ENCODE peak calls at places on chromosomes 13 and 19, in seven cellular contexts. E is breast epithelium, M is mucosa of descending colon, C is neural progenitor cell, A is body of pancreas, Z is neural crest cell, L is NB4. T is an unnamed sample.

GRCh38 chr19:41339936-41340335 is 13.8 kb downstream of the TGFB1 start:
- DNase-seq in E (no peak), M (no peak), C (no peak), A (no peak), Z (no peak), L (no peak), T (no peak)

GRCh38 chr13:30255696-30256095 is 51.7 kb downstream of the KATNAL1 start:
- DNase-seq in E (no peak), M (no peak), C (no peak), A (no peak), Z (no peak), L (no peak), T (no peak)

GRCh38 chr13:75391432-75392100 is 90.4 kb downstream of the TBC1D4 start:
- DNase-seq in E (no peak), M (no peak), C (no peak), A (no peak), Z (no peak), L (no peak), T (no peak)

GRCh38 chr13:47858678-47859050 is 142.4 kb downstream of the SUCLA2 start:
- DNase-seq in E (no peak), M (no peak), C (no peak), A (no peak), Z (no peak), L (peak; percentile 64), T (no peak)

GRCh38 chr19:5189318-5189607 is 151.3 kb downstream of the PTPRS start:
- DNase-seq in E (no peak), M (no peak), C (no peak), A (no peak), Z (no peak), L (no peak), T (no peak)

GRCh38 chr19:4916292-4917082 is 7.2 kb downstream of the UHRF1 start:
- DNase-seq in E (no peak), M (peak; percentile 14), C (no peak), A (no peak), Z (no peak), L (no peak), T (no peak)

GRCh38 chr19:18506545-18506944 is 15.3 kb downstream of the ELL start:
- DNase-seq in E (no peak), M (no peak), C (no peak), A (no peak), Z (no peak), L (no peak), T (no peak)

GRCh38 chr13:103539265-103539664 is 473.0 kb upstream of the SLC10A2 start:
- DNase-seq in E (no peak), M (no peak), C (peak; percentile 78), A (no peak), Z (peak; percentile 9), L (no peak), T (peak; percentile 23)

GRCh38 chr13:43879323-43880181 is at the start of the genes CCDC122 and LACC1:
- DNase-seq in E (peak; percentile 91), M (peak; percentile 84), C (peak; percentile 90), A (peak; percentile 89), Z (peak; percentile 51), L (peak; percentile 87), T (peak; percentile 91)

GRCh38 chr13:47087841-47088240 is 191.0 kb upstream of the HTR2A start:
- DNase-seq in E (no peak), M (no peak), C (no peak), A (no peak), Z (no peak), L (peak; percentile 2), T (no peak)

GRCh38 chr19:34733266-34733825 is 697 bp upstream of the ZNF181 start:
- DNase-seq in E (no peak), M (no peak), C (peak; percentile 62), A (no peak), Z (no peak), L (peak; percentile 83), T (no peak)

GRCh38 chr13:60028021-60028420 is 135.7 kb downstream of the DIAPH3 start:
- DNase-seq in E (no peak), M (no peak), C (no peak), A (no peak), Z (no peak), L (peak; percentile 12), T (no peak)

GRCh38 chr13:101544979-101545378 is 92.5 kb downstream of the ITGBL1 start:
- DNase-seq in E (no peak), M (no peak), C (no peak), A (no peak), Z (no peak), L (no peak), T (no peak)

GRCh38 chr13:76719955-76720354 is 166.2 kb downstream of the KCTD12 start:
- DNase-seq in E (no peak), M (no peak), C (no peak), A (no peak), Z (no peak), L (no peak), T (no peak)

GRCh38 chr19:46818812-46819211 is 30.4 kb upstream of the SLC1A5 start:
- DNase-seq in E (no peak), M (no peak), C (no peak), A (no peak), Z (no peak), L (peak; percentile 81), T (no peak)

GRCh38 chr13:97112451-97113152 is 109.5 kb upstream of the MBNL2 start:
- DNase-seq in E (no peak), M (no peak), C (no peak), A (no peak), Z (no peak), L (no peak), T (no peak)

GRCh38 chr19:7870571-7871279 is 3.5 kb downstream of the PRR36 start:
- DNase-seq in E (no peak), M (peak; percentile 64), C (peak; percentile 88), A (peak; percentile 66), Z (no peak), L (peak; percentile 92), T (no peak)

GRCh38 chr19:1717200-1717969 is 35.9 kb upstream of the ONECUT3 start:
- DNase-seq in E (no peak), M (no peak), C (no peak), A (no peak), Z (no peak), L (no peak), T (no peak)

GRCh38 chr19:18520848-18521691 is 800 bp downstream of the ELL start:
- DNase-seq in E (no peak), M (peak; percentile 64), C (peak; percentile 58), A (no peak), Z (peak; percentile 33), L (peak; percentile 46), T (peak; percentile 62)

DNA sequence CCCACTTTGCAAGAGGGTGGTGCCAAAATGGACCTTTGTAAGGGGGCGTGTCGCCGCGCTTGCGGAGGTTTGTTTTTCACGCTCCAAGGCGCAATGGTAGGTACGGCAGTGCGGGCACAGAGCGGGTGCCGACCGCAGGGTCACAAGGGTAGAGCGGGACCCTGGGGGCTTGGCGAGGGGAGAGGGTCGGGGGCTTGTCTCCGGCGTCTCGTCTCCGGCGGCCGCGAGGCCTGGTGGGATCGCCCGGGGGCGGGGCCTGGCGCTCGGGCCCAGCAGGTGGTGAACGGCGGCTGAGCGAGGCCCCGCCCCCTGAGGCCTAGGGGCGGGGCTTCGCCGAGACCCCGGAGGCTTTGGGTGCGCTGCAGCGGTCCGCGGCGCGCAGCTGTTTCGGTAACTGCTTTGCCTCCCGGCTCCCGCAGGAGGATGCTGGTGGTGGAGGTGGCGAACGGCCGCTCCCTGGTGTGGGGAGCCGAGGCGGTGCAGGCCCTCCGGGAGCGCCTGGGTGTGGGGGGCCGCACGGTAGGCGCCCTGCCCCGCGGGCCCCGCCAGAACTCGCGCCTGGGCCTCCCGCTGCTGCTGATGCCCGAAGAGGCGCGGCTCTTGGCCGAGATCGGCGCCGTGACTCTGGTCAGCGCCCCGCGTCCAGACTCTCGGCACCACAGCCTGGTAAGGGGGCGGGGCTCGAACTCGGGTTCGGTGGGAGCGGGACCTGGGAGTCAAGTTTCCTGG is at the start of gene TSEN34:
- DNase-seq in E (no peak), M (peak; percentile 91), C (peak; percentile 92), A (peak; percentile 87), Z (peak; percentile 83), L (peak; percentile 79), T (peak; percentile 93)
- TF ChIP-seq CTCF in E (no peak), M (no peak), C (no peak), A (no peak), Z (no peak), L (no peak), T (no peak)

DNA sequence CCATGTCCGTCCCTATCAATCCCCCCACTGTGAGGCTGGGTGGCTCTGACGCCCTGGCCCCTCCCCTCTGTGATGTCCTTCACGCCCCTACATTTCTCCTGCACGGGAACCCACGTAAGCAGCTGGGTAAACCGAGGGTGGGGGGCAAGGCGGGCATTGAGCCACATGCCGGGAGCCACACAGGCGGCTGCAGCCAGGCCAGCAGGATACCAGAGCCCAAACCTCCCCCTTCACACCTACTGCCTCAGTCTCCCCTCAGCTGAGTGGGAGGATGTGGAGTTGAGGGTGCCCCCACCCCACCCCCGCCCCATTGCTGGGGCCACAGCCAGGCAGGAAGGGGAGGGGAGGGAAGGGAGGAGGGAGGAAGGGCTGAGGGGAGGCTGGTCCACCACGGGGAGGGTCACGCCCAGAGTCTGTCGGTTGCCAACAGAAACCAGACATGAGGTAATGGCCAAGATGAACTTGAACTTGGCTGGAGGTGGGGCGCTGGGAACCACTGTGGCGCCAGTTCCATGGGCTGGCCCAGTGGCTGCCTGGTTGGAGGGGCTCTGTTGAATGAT is 20.9 kb downstream of the SMIM24 start:
- DNase-seq in E (peak; percentile 71), M (peak; percentile 56), C (no peak), A (peak; percentile 90), Z (no peak), L (no peak), T (peak; percentile 80)
- TF ChIP-seq CTCF in E (no peak), M (no peak), C (no peak), A (no peak), Z (no peak), L (no peak), T (no peak)

GRCh38 chr13:84917252-84917878 is 881.9 kb downstream of the SLITRK6 start:
- DNase-seq in E (no peak), M (no peak), C (no peak), A (no peak), Z (no peak), L (peak; percentile 6), T (no peak)
- TF ChIP-seq CTCF in E (peak; percentile 55), M (no peak), C (peak; percentile 66), A (peak; percentile 13), Z (peak; percentile 80), L (no peak), T (peak; percentile 37)

GRCh38 chr13:92717857-92718256 is 508.8 kb upstream of the GPC6 start:
- DNase-seq in E (no peak), M (no peak), C (no peak), A (no peak), Z (no peak), L (no peak), T (no peak)

GRCh38 chr13:92719868-92720267 is 506.7 kb upstream of the GPC6 start:
- DNase-seq in E (no peak), M (no peak), C (peak; percentile 43), A (no peak), Z (no peak), L (no peak), T (no peak)

GRCh38 chr13:92721610-92722009 is 505.0 kb upstream of the GPC6 start:
- DNase-seq in E (no peak), M (no peak), C (no peak), A (no peak), Z (no peak), L (no peak), T (no peak)

DNA sequence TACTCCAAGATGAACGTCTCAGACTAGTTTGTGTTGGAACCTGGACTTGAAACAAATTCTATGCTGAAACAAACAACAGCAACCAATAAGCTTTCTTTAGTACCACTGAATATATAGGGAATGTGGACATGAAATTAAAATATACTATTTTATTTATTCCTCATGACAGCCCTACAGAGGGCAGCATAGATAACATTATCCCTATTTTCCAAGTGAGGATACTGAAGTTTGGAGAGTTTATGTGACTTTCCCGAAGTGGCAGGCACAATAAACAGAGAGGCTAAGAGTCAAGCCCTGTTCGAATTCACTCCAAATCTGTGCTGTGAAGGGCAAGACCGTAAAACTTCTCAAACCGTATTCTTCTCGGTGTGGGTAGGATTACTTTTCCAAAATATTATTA is 509.9 kb upstream of the GPC6 start:
- DNase-seq in E (no peak), M (no peak), C (no peak), A (no peak), Z (no peak), L (no peak), T (no peak)
- TF ChIP-seq CTCF in E (no peak), M (no peak), C (peak; percentile 31), A (no peak), Z (peak; percentile 22), L (no peak), T (peak; percentile 19)